ENCODE peak calls at places on chromosomes 16 and 17, in six cellular contexts. One of them, this sample, is unnamed.

GRCh38 chr17:77837917-77838316 is 120.6 kb upstream of the TNRC6C start:
- DNase-seq in HT1080: no peak
- DNase-seq in skeletal muscle cell: no peak
- DNase-seq in lung microvascular endothelial cell: no peak
- DNase-seq in mucosa of gallbladder: no peak
- DNase-seq in GM12878: no peak
- DNase-seq in this sample: no peak

GRCh38 chr16:3825103-3825502 is 55.4 kb downstream of the CREBBP start:
- DNase-seq in HT1080: no peak
- DNase-seq in skeletal muscle cell: no peak
- DNase-seq in lung microvascular endothelial cell: no peak
- DNase-seq in mucosa of gallbladder: no peak
- DNase-seq in GM12878: no peak
- DNase-seq in this sample: no peak

GRCh38 chr17:41687828-41688640 is 651 bp upstream of the EIF1 start:
- DNase-seq in HT1080: peak
- DNase-seq in skeletal muscle cell: no peak
- DNase-seq in lung microvascular endothelial cell: peak
- DNase-seq in mucosa of gallbladder: no peak
- DNase-seq in GM12878: no peak
- DNase-seq in this sample: no peak

GRCh38 chr17:62998665-62999393 is 32.8 kb downstream of the TANC2 start:
- DNase-seq in HT1080: peak
- DNase-seq in skeletal muscle cell: no peak
- DNase-seq in lung microvascular endothelial cell: no peak
- DNase-seq in mucosa of gallbladder: no peak
- DNase-seq in GM12878: no peak
- DNase-seq in this sample: no peak

GRCh38 chr16:69865701-69866100 is 85.4 kb upstream of the CLEC18A start:
- DNase-seq in HT1080: peak
- DNase-seq in skeletal muscle cell: no peak
- DNase-seq in lung microvascular endothelial cell: peak
- DNase-seq in mucosa of gallbladder: no peak
- DNase-seq in GM12878: no peak
- DNase-seq in this sample: no peak

GRCh38 chr16:12239226-12239625 is 262.7 kb downstream of the SNX29 start:
- DNase-seq in HT1080: no peak
- DNase-seq in skeletal muscle cell: no peak
- DNase-seq in lung microvascular endothelial cell: no peak
- DNase-seq in mucosa of gallbladder: no peak
- DNase-seq in GM12878: no peak
- DNase-seq in this sample: no peak

GRCh38 chr17:3802461-3803307 is 1.7 kb upstream of the ITGAE start:
- DNase-seq in HT1080: peak
- DNase-seq in skeletal muscle cell: peak
- DNase-seq in lung microvascular endothelial cell: no peak
- DNase-seq in mucosa of gallbladder: peak
- DNase-seq in GM12878: no peak
- DNase-seq in this sample: no peak

GRCh38 chr16:67246081-67246944 is 968 bp downstream of the FHOD1 start:
- DNase-seq in HT1080: peak
- DNase-seq in skeletal muscle cell: peak
- DNase-seq in lung microvascular endothelial cell: peak
- DNase-seq in mucosa of gallbladder: peak
- DNase-seq in GM12878: no peak
- DNase-seq in this sample: peak

GRCh38 chr16:9138731-9139501 is 47.5 kb downstream of the HAPSTR1 start:
- DNase-seq in HT1080: no peak
- DNase-seq in skeletal muscle cell: no peak
- DNase-seq in lung microvascular endothelial cell: peak
- DNase-seq in mucosa of gallbladder: peak
- DNase-seq in GM12878: no peak
- DNase-seq in this sample: peak

GRCh38 chr17:80169784-80170500 is at the start of gene CARD14:
- DNase-seq in HT1080: no peak
- DNase-seq in skeletal muscle cell: no peak
- DNase-seq in lung microvascular endothelial cell: no peak
- DNase-seq in mucosa of gallbladder: peak
- DNase-seq in GM12878: no peak
- DNase-seq in this sample: no peak

GRCh38 chr17:37246085-37246484 is 129.7 kb upstream of the C17orf78 start:
- DNase-seq in HT1080: no peak
- DNase-seq in skeletal muscle cell: no peak
- DNase-seq in lung microvascular endothelial cell: no peak
- DNase-seq in mucosa of gallbladder: no peak
- DNase-seq in GM12878: no peak
- DNase-seq in this sample: no peak

GRCh38 chr17:75517277-75517865 is 1.0 kb downstream of the TSEN54 start:
- DNase-seq in HT1080: no peak
- DNase-seq in skeletal muscle cell: no peak
- DNase-seq in lung microvascular endothelial cell: no peak
- DNase-seq in mucosa of gallbladder: peak
- DNase-seq in GM12878: no peak
- DNase-seq in this sample: no peak

GRCh38 chr16:53509906-53510703 is 7.1 kb upstream of the AKTIP start:
- DNase-seq in HT1080: peak
- DNase-seq in skeletal muscle cell: no peak
- DNase-seq in lung microvascular endothelial cell: peak
- DNase-seq in mucosa of gallbladder: peak
- DNase-seq in GM12878: no peak
- DNase-seq in this sample: peak

GRCh38 chr16:16086653-16087446 is 136.4 kb downstream of the ABCC6 start:
- DNase-seq in HT1080: no peak
- DNase-seq in skeletal muscle cell: no peak
- DNase-seq in lung microvascular endothelial cell: no peak
- DNase-seq in mucosa of gallbladder: no peak
- DNase-seq in GM12878: no peak
- DNase-seq in this sample: no peak

GRCh38 chr17:5619088-5619740 is 34.9 kb upstream of the NLRP1 start:
- DNase-seq in HT1080: peak
- DNase-seq in skeletal muscle cell: no peak
- DNase-seq in lung microvascular endothelial cell: peak
- DNase-seq in mucosa of gallbladder: no peak
- DNase-seq in GM12878: peak
- DNase-seq in this sample: no peak

GRCh38 chr17:74760404-74761105 is 12.1 kb downstream of the NHERF1 start:
- DNase-seq in HT1080: no peak
- DNase-seq in skeletal muscle cell: no peak
- DNase-seq in lung microvascular endothelial cell: no peak
- DNase-seq in mucosa of gallbladder: peak
- DNase-seq in GM12878: no peak
- DNase-seq in this sample: no peak

GRCh38 chr16:31471875-31472558 is at the start of gene TGFB1I1:
- DNase-seq in HT1080: peak
- DNase-seq in skeletal muscle cell: no peak
- DNase-seq in lung microvascular endothelial cell: peak
- DNase-seq in mucosa of gallbladder: peak
- DNase-seq in GM12878: no peak
- DNase-seq in this sample: no peak

GRCh38 chr17:82330322-82331239 is 3.0 kb downstream of the SECTM1 start:
- DNase-seq in HT1080: peak
- DNase-seq in skeletal muscle cell: peak
- DNase-seq in lung microvascular endothelial cell: peak
- DNase-seq in mucosa of gallbladder: no peak
- DNase-seq in GM12878: no peak
- DNase-seq in this sample: no peak

GRCh38 chr16:61148930-61149329 is 887.3 kb downstream of the CDH8 start:
- DNase-seq in HT1080: peak
- DNase-seq in skeletal muscle cell: no peak
- DNase-seq in lung microvascular endothelial cell: no peak
- DNase-seq in mucosa of gallbladder: no peak
- DNase-seq in GM12878: no peak
- DNase-seq in this sample: no peak

GRCh38 chr16:6104423-6104822 is 1006.8 kb upstream of the EEF2KMT start:
- DNase-seq in HT1080: peak
- DNase-seq in skeletal muscle cell: no peak
- DNase-seq in lung microvascular endothelial cell: no peak
- DNase-seq in mucosa of gallbladder: no peak
- DNase-seq in GM12878: no peak
- DNase-seq in this sample: no peak

GRCh38 chr16:84308120-84308519 is 13.4 kb downstream of the WFDC1 start:
- DNase-seq in HT1080: peak
- DNase-seq in skeletal muscle cell: no peak
- DNase-seq in lung microvascular endothelial cell: peak
- DNase-seq in mucosa of gallbladder: peak
- DNase-seq in GM12878: no peak
- DNase-seq in this sample: peak

GRCh38 chr17:47715669-47716325 is 17.2 kb upstream of the TBX21 start:
- DNase-seq in HT1080: no peak
- DNase-seq in skeletal muscle cell: no peak
- DNase-seq in lung microvascular endothelial cell: no peak
- DNase-seq in mucosa of gallbladder: no peak
- DNase-seq in GM12878: no peak
- DNase-seq in this sample: no peak

GRCh38 chr16:84889066-84889465 is 69.3 kb downstream of the CRISPLD2 start:
- DNase-seq in HT1080: no peak
- DNase-seq in skeletal muscle cell: no peak
- DNase-seq in lung microvascular endothelial cell: no peak
- DNase-seq in mucosa of gallbladder: no peak
- DNase-seq in GM12878: no peak
- DNase-seq in this sample: no peak

GRCh38 chr16:87576191-87576590 is 26.1 kb upstream of the JPH3 start:
- DNase-seq in HT1080: no peak
- DNase-seq in skeletal muscle cell: no peak
- DNase-seq in lung microvascular endothelial cell: no peak
- DNase-seq in mucosa of gallbladder: no peak
- DNase-seq in GM12878: no peak
- DNase-seq in this sample: no peak

GRCh38 chr17:55770220-55770870 is 19.5 kb downstream of the PCTP start:
- DNase-seq in HT1080: peak
- DNase-seq in skeletal muscle cell: peak
- DNase-seq in lung microvascular endothelial cell: peak
- DNase-seq in mucosa of gallbladder: no peak
- DNase-seq in GM12878: no peak
- DNase-seq in this sample: peak

GRCh38 chr16:16101585-16101984 is 121.7 kb downstream of the ABCC6 start:
- DNase-seq in HT1080: no peak
- DNase-seq in skeletal muscle cell: no peak
- DNase-seq in lung microvascular endothelial cell: no peak
- DNase-seq in mucosa of gallbladder: no peak
- DNase-seq in GM12878: no peak
- DNase-seq in this sample: no peak

GRCh38 chr17:77164483-77165030 is 23.8 kb downstream of the SEC14L1 start:
- DNase-seq in HT1080: peak
- DNase-seq in skeletal muscle cell: no peak
- DNase-seq in lung microvascular endothelial cell: peak
- DNase-seq in mucosa of gallbladder: no peak
- DNase-seq in GM12878: no peak
- DNase-seq in this sample: no peak

GRCh38 chr16:75282811-75283281 is 31.4 kb upstream of the BCAR1 start:
- DNase-seq in HT1080: peak
- DNase-seq in skeletal muscle cell: no peak
- DNase-seq in lung microvascular endothelial cell: no peak
- DNase-seq in mucosa of gallbladder: no peak
- DNase-seq in GM12878: no peak
- DNase-seq in this sample: no peak

GRCh38 chr17:71753070-71753469 is 367.8 kb upstream of the SOX9 start:
- DNase-seq in HT1080: peak
- DNase-seq in skeletal muscle cell: no peak
- DNase-seq in lung microvascular endothelial cell: no peak
- DNase-seq in mucosa of gallbladder: no peak
- DNase-seq in GM12878: no peak
- DNase-seq in this sample: no peak

GRCh38 chr17:12627177-12627629 is 38.5 kb upstream of the MYOCD start:
- DNase-seq in HT1080: peak
- DNase-seq in skeletal muscle cell: peak
- DNase-seq in lung microvascular endothelial cell: no peak
- DNase-seq in mucosa of gallbladder: peak
- DNase-seq in GM12878: no peak
- DNase-seq in this sample: no peak

GRCh38 chr16:3842994-3843393 is 37.5 kb downstream of the CREBBP start:
- DNase-seq in HT1080: no peak
- DNase-seq in skeletal muscle cell: no peak
- DNase-seq in lung microvascular endothelial cell: no peak
- DNase-seq in mucosa of gallbladder: no peak
- DNase-seq in GM12878: no peak
- DNase-seq in this sample: no peak

GRCh38 chr17:69423450-69423849 is 9.0 kb downstream of the MAP2K6 start:
- DNase-seq in HT1080: peak
- DNase-seq in skeletal muscle cell: no peak
- DNase-seq in lung microvascular endothelial cell: peak
- DNase-seq in mucosa of gallbladder: no peak
- DNase-seq in GM12878: no peak
- DNase-seq in this sample: no peak

GRCh38 chr16:88468289-88469129 is 15.4 kb downstream of the ZFPM1 start:
- DNase-seq in HT1080: no peak
- DNase-seq in skeletal muscle cell: no peak
- DNase-seq in lung microvascular endothelial cell: peak
- DNase-seq in mucosa of gallbladder: peak
- DNase-seq in GM12878: no peak
- DNase-seq in this sample: peak

GRCh38 chr17:16934133-16934795 is 37.7 kb downstream of the TNFRSF13B start:
- DNase-seq in HT1080: no peak
- DNase-seq in skeletal muscle cell: no peak
- DNase-seq in lung microvascular endothelial cell: no peak
- DNase-seq in mucosa of gallbladder: no peak
- DNase-seq in GM12878: no peak
- DNase-seq in this sample: no peak

This sample was measured in neuronal stem cell.